ENCODE peak calls at places on chromosomes 2 and 18, in five cellular contexts. One of them, this sample, is unnamed.

GRCh38 chr2:15115786-15116185 is 445.3 kb downstream of the NBAS start:
- DNase-seq in NCI-H774: no peak
- DNase-seq in amniotic epithelial cell: no peak
- DNase-seq in cardiac muscle cell: no peak
- DNase-seq in mucosa of gallbladder: no peak
- DNase-seq in this sample: no peak

GRCh38 chr2:240139666-240140393 is 628 bp downstream of the OTOS start:
- DNase-seq in NCI-H774: no peak
- DNase-seq in amniotic epithelial cell: no peak
- DNase-seq in cardiac muscle cell: peak; percentile 55
- DNase-seq in mucosa of gallbladder: no peak
- DNase-seq in this sample: no peak

GRCh38 chr18:78430171-78430857 is 549.3 kb upstream of the SALL3 start:
- DNase-seq in NCI-H774: no peak
- DNase-seq in amniotic epithelial cell: no peak
- DNase-seq in cardiac muscle cell: no peak
- DNase-seq in mucosa of gallbladder: no peak
- DNase-seq in this sample: no peak

GRCh38 chr2:120175000-120175581 is 48.1 kb downstream of the TMEM185B start:
- DNase-seq in NCI-H774: peak; percentile 26
- DNase-seq in amniotic epithelial cell: peak; percentile 66
- DNase-seq in cardiac muscle cell: peak; percentile 70
- DNase-seq in mucosa of gallbladder: peak; percentile 23
- DNase-seq in this sample: peak; percentile 40

GRCh38 chr2:46074501-46074900 is 222.7 kb upstream of the EPAS1 start:
- DNase-seq in NCI-H774: no peak
- DNase-seq in amniotic epithelial cell: no peak
- DNase-seq in cardiac muscle cell: peak; percentile 46
- DNase-seq in mucosa of gallbladder: no peak
- DNase-seq in this sample: no peak

GRCh38 chr2:108917078-108917440 is 72.0 kb downstream of the EDAR start:
- DNase-seq in NCI-H774: no peak
- DNase-seq in amniotic epithelial cell: no peak
- DNase-seq in cardiac muscle cell: no peak
- DNase-seq in mucosa of gallbladder: no peak
- DNase-seq in this sample: no peak

GRCh38 chr2:46878886-46879285 is 36.7 kb downstream of the MCFD2 start:
- DNase-seq in NCI-H774: no peak
- DNase-seq in amniotic epithelial cell: no peak
- DNase-seq in cardiac muscle cell: no peak
- DNase-seq in mucosa of gallbladder: peak; percentile 29
- DNase-seq in this sample: no peak

GRCh38 chr2:127134235-127134634 is 27.3 kb upstream of the BIN1 start:
- DNase-seq in NCI-H774: no peak
- DNase-seq in amniotic epithelial cell: peak; percentile 25
- DNase-seq in cardiac muscle cell: no peak
- DNase-seq in mucosa of gallbladder: no peak
- DNase-seq in this sample: no peak

GRCh38 chr2:32166115-32166549 is 468 bp downstream of the SLC30A6 start:
- DNase-seq in NCI-H774: no peak
- DNase-seq in amniotic epithelial cell: peak; percentile 6
- DNase-seq in cardiac muscle cell: no peak
- DNase-seq in mucosa of gallbladder: no peak
- DNase-seq in this sample: no peak

GRCh38 chr18:32468147-32468845 is 2.4 kb downstream of the GAREM1 start:
- DNase-seq in NCI-H774: no peak
- DNase-seq in amniotic epithelial cell: no peak
- DNase-seq in cardiac muscle cell: no peak
- DNase-seq in mucosa of gallbladder: no peak
- DNase-seq in this sample: no peak

GRCh38 chr2:31075936-31076590 is 62.2 kb downstream of the GALNT14 start:
- DNase-seq in NCI-H774: no peak
- DNase-seq in amniotic epithelial cell: no peak
- DNase-seq in cardiac muscle cell: no peak
- DNase-seq in mucosa of gallbladder: peak; percentile 17
- DNase-seq in this sample: no peak

GRCh38 chr2:180063494-180063893 is 56.4 kb upstream of the CWC22 start:
- DNase-seq in NCI-H774: no peak
- DNase-seq in amniotic epithelial cell: no peak
- DNase-seq in cardiac muscle cell: no peak
- DNase-seq in mucosa of gallbladder: no peak
- DNase-seq in this sample: no peak

GRCh38 chr2:102848366-102848839 is 86.6 kb downstream of the TMEM182 start:
- DNase-seq in NCI-H774: no peak
- DNase-seq in amniotic epithelial cell: no peak
- DNase-seq in cardiac muscle cell: peak; percentile 92
- DNase-seq in mucosa of gallbladder: peak; percentile 65
- DNase-seq in this sample: no peak

GRCh38 chr2:42100696-42101585 is 53.1 kb downstream of the PKDCC start:
- DNase-seq in NCI-H774: no peak
- DNase-seq in amniotic epithelial cell: peak; percentile 74
- DNase-seq in cardiac muscle cell: no peak
- DNase-seq in mucosa of gallbladder: peak; percentile 56
- DNase-seq in this sample: peak; percentile 72

GRCh38 chr2:60094450-60094929 is 459.0 kb downstream of the BCL11A start:
- DNase-seq in NCI-H774: peak; percentile 76
- DNase-seq in amniotic epithelial cell: no peak
- DNase-seq in cardiac muscle cell: peak; percentile 45
- DNase-seq in mucosa of gallbladder: peak; percentile 74
- DNase-seq in this sample: no peak

GRCh38 chr18:46754188-46754587 is 2.7 kb downstream of the ST8SIA5 start:
- DNase-seq in NCI-H774: no peak
- DNase-seq in amniotic epithelial cell: no peak
- DNase-seq in cardiac muscle cell: no peak
- DNase-seq in mucosa of gallbladder: no peak
- DNase-seq in this sample: no peak

GRCh38 chr2:25558262-25558661 is 115.1 kb downstream of the DTNB start:
- DNase-seq in NCI-H774: no peak
- DNase-seq in amniotic epithelial cell: peak; percentile 18
- DNase-seq in cardiac muscle cell: no peak
- DNase-seq in mucosa of gallbladder: no peak
- DNase-seq in this sample: peak; percentile 2

GRCh38 chr2:120788349-120788700 is 52.7 kb downstream of the GLI2 start:
- DNase-seq in NCI-H774: no peak
- DNase-seq in amniotic epithelial cell: no peak
- DNase-seq in cardiac muscle cell: no peak
- DNase-seq in mucosa of gallbladder: no peak
- DNase-seq in this sample: no peak